ENCODE peak calls at places on chromosomes 11 and 22, in nine cellular contexts. One of them, this sample, is unnamed.

GRCh38 chr11:64754124-64754918 is 5.5 kb downstream of the PYGM start:
- DNase-seq in brain microvascular endothelial cell: no peak
- DNase-seq in RCC 7860: no peak
- DNase-seq in stimulated activated CD4-positive, alpha-beta T cell treated with anti-CD3 and anti-CD28 coated beads, Interleukin-1b, Interleukin-23, amount 100 ng/mL, for 24 hours: no peak
- DNase-seq in LNCaP clone FGC: no peak
- DNase-seq in caudate nucleus: no peak
- DNase-seq in HCT116: no peak
- DNase-seq in sciatic nerve: peak; percentile 51
- DNase-seq in NAMALWA: no peak
- DNase-seq in this sample: peak; percentile 47

GRCh38 chr11:20731676-20732075 is 62.3 kb downstream of the NELL1 start:
- DNase-seq in stimulated activated CD4-positive, alpha-beta T cell treated with anti-CD3 and anti-CD28 coated beads, Interleukin-1b, Interleukin-23, amount 100 ng/mL, for 24 hours: no peak
- DNase-seq in LNCaP clone FGC: no peak
- DNase-seq in RCC 7860: no peak
- DNase-seq in sciatic nerve: no peak
- DNase-seq in NAMALWA: no peak
- DNase-seq in HCT116: no peak
- DNase-seq in brain microvascular endothelial cell: no peak
- DNase-seq in caudate nucleus: no peak
- DNase-seq in this sample: no peak

GRCh38 chr22:42919199-42919598 is 62.1 kb upstream of the ARFGAP3 start:
- DNase-seq in caudate nucleus: no peak
- DNase-seq in HCT116: peak; percentile 42
- DNase-seq in sciatic nerve: no peak
- DNase-seq in LNCaP clone FGC: no peak
- DNase-seq in brain microvascular endothelial cell: no peak
- DNase-seq in stimulated activated CD4-positive, alpha-beta T cell treated with anti-CD3 and anti-CD28 coated beads, Interleukin-1b, Interleukin-23, amount 100 ng/mL, for 24 hours: no peak
- DNase-seq in RCC 7860: peak; percentile 83
- DNase-seq in NAMALWA: no peak
- DNase-seq in this sample: no peak

GRCh38 chr11:62665630-62666258 is 632 bp downstream of the CSKMT start:
- DNase-seq in stimulated activated CD4-positive, alpha-beta T cell treated with anti-CD3 and anti-CD28 coated beads, Interleukin-1b, Interleukin-23, amount 100 ng/mL, for 24 hours: no peak
- DNase-seq in caudate nucleus: peak; percentile 29
- DNase-seq in sciatic nerve: peak; percentile 74
- DNase-seq in RCC 7860: peak; percentile 10
- DNase-seq in brain microvascular endothelial cell: peak; percentile 52
- DNase-seq in NAMALWA: peak; percentile 58
- DNase-seq in LNCaP clone FGC: no peak
- DNase-seq in HCT116: no peak
- DNase-seq in this sample: peak; percentile 82

GRCh38 chr11:64525711-64526110 is 65.3 kb upstream of the SLC22A12 start:
- DNase-seq in stimulated activated CD4-positive, alpha-beta T cell treated with anti-CD3 and anti-CD28 coated beads, Interleukin-1b, Interleukin-23, amount 100 ng/mL, for 24 hours: no peak
- DNase-seq in NAMALWA: no peak
- DNase-seq in HCT116: no peak
- DNase-seq in sciatic nerve: no peak
- DNase-seq in caudate nucleus: no peak
- DNase-seq in RCC 7860: no peak
- DNase-seq in brain microvascular endothelial cell: no peak
- DNase-seq in LNCaP clone FGC: no peak
- DNase-seq in this sample: no peak

GRCh38 chr11:117959438-117960149 is 26.6 kb upstream of the IL10RA start:
- DNase-seq in NAMALWA: peak; percentile 39
- DNase-seq in caudate nucleus: no peak
- DNase-seq in stimulated activated CD4-positive, alpha-beta T cell treated with anti-CD3 and anti-CD28 coated beads, Interleukin-1b, Interleukin-23, amount 100 ng/mL, for 24 hours: no peak
- DNase-seq in brain microvascular endothelial cell: no peak
- DNase-seq in RCC 7860: no peak
- DNase-seq in HCT116: no peak
- DNase-seq in sciatic nerve: no peak
- DNase-seq in LNCaP clone FGC: no peak
- DNase-seq in this sample: peak; percentile 90

GRCh38 chr22:30420401-30421178 is 5.0 kb upstream of the MTFP1 start:
- DNase-seq in stimulated activated CD4-positive, alpha-beta T cell treated with anti-CD3 and anti-CD28 coated beads, Interleukin-1b, Interleukin-23, amount 100 ng/mL, for 24 hours: no peak
- DNase-seq in RCC 7860: peak; percentile 67
- DNase-seq in HCT116: no peak
- DNase-seq in caudate nucleus: no peak
- DNase-seq in NAMALWA: no peak
- DNase-seq in LNCaP clone FGC: no peak
- DNase-seq in sciatic nerve: no peak
- DNase-seq in brain microvascular endothelial cell: peak; percentile 90
- DNase-seq in this sample: no peak

GRCh38 chr22:35930933-35931332 is 97.7 kb downstream of the RBFOX2 start:
- DNase-seq in RCC 7860: peak; percentile 60
- DNase-seq in LNCaP clone FGC: peak; percentile 56
- DNase-seq in HCT116: peak; percentile 44
- DNase-seq in NAMALWA: peak; percentile 74
- DNase-seq in brain microvascular endothelial cell: peak; percentile 67
- DNase-seq in sciatic nerve: no peak
- DNase-seq in caudate nucleus: no peak
- DNase-seq in stimulated activated CD4-positive, alpha-beta T cell treated with anti-CD3 and anti-CD28 coated beads, Interleukin-1b, Interleukin-23, amount 100 ng/mL, for 24 hours: no peak
- DNase-seq in this sample: peak; percentile 76

GRCh38 chr11:45262900-45263299 is 23.2 kb downstream of the SYT13 start:
- DNase-seq in HCT116: no peak
- DNase-seq in LNCaP clone FGC: no peak
- DNase-seq in caudate nucleus: no peak
- DNase-seq in brain microvascular endothelial cell: no peak
- DNase-seq in RCC 7860: peak; percentile 30
- DNase-seq in sciatic nerve: no peak
- DNase-seq in stimulated activated CD4-positive, alpha-beta T cell treated with anti-CD3 and anti-CD28 coated beads, Interleukin-1b, Interleukin-23, amount 100 ng/mL, for 24 hours: no peak
- DNase-seq in NAMALWA: no peak
- DNase-seq in this sample: no peak

GRCh38 chr11:115848614-115849013 is 344.4 kb upstream of the CADM1 start:
- DNase-seq in caudate nucleus: no peak
- DNase-seq in LNCaP clone FGC: no peak
- DNase-seq in HCT116: no peak
- DNase-seq in RCC 7860: no peak
- DNase-seq in brain microvascular endothelial cell: no peak
- DNase-seq in sciatic nerve: no peak
- DNase-seq in NAMALWA: no peak
- DNase-seq in stimulated activated CD4-positive, alpha-beta T cell treated with anti-CD3 and anti-CD28 coated beads, Interleukin-1b, Interleukin-23, amount 100 ng/mL, for 24 hours: no peak
- DNase-seq in this sample: peak; percentile 83

GRCh38 chr22:39314251-39314971 is 5.0 kb downstream of the RPL3 start:
- DNase-seq in stimulated activated CD4-positive, alpha-beta T cell treated with anti-CD3 and anti-CD28 coated beads, Interleukin-1b, Interleukin-23, amount 100 ng/mL, for 24 hours: no peak
- DNase-seq in LNCaP clone FGC: no peak
- DNase-seq in HCT116: no peak
- DNase-seq in sciatic nerve: no peak
- DNase-seq in RCC 7860: peak; percentile 16
- DNase-seq in caudate nucleus: no peak
- DNase-seq in brain microvascular endothelial cell: no peak
- DNase-seq in NAMALWA: peak; percentile 54
- DNase-seq in this sample: no peak

GRCh38 chr11:73195191-73196007 is 22.7 kb upstream of the P2RY2 start:
- DNase-seq in HCT116: peak; percentile 67
- DNase-seq in NAMALWA: no peak
- DNase-seq in caudate nucleus: no peak
- DNase-seq in RCC 7860: peak; percentile 95
- DNase-seq in stimulated activated CD4-positive, alpha-beta T cell treated with anti-CD3 and anti-CD28 coated beads, Interleukin-1b, Interleukin-23, amount 100 ng/mL, for 24 hours: no peak
- DNase-seq in LNCaP clone FGC: no peak
- DNase-seq in brain microvascular endothelial cell: peak; percentile 18
- DNase-seq in sciatic nerve: peak; percentile 37
- DNase-seq in this sample: no peak

GRCh38 chr22:27672721-27673387 is 128.7 kb downstream of the MN1 start:
- DNase-seq in stimulated activated CD4-positive, alpha-beta T cell treated with anti-CD3 and anti-CD28 coated beads, Interleukin-1b, Interleukin-23, amount 100 ng/mL, for 24 hours: no peak
- DNase-seq in HCT116: no peak
- DNase-seq in sciatic nerve: no peak
- DNase-seq in LNCaP clone FGC: no peak
- DNase-seq in NAMALWA: no peak
- DNase-seq in caudate nucleus: no peak
- DNase-seq in brain microvascular endothelial cell: no peak
- DNase-seq in RCC 7860: no peak
- DNase-seq in this sample: no peak

GRCh38 chr11:86181379-86181778 is 63.2 kb upstream of the EED start:
- DNase-seq in NAMALWA: no peak
- DNase-seq in RCC 7860: no peak
- DNase-seq in HCT116: no peak
- DNase-seq in sciatic nerve: no peak
- DNase-seq in brain microvascular endothelial cell: no peak
- DNase-seq in stimulated activated CD4-positive, alpha-beta T cell treated with anti-CD3 and anti-CD28 coated beads, Interleukin-1b, Interleukin-23, amount 100 ng/mL, for 24 hours: no peak
- DNase-seq in LNCaP clone FGC: no peak
- DNase-seq in caudate nucleus: no peak
- DNase-seq in this sample: no peak

GRCh38 chr22:23353004-23353403 is 172.7 kb downstream of the BCR start:
- DNase-seq in HCT116: no peak
- DNase-seq in caudate nucleus: no peak
- DNase-seq in RCC 7860: no peak
- DNase-seq in sciatic nerve: no peak
- DNase-seq in brain microvascular endothelial cell: no peak
- DNase-seq in NAMALWA: no peak
- DNase-seq in LNCaP clone FGC: no peak
- DNase-seq in stimulated activated CD4-positive, alpha-beta T cell treated with anti-CD3 and anti-CD28 coated beads, Interleukin-1b, Interleukin-23, amount 100 ng/mL, for 24 hours: no peak
- DNase-seq in this sample: no peak

This sample was measured in OCI-M1.